ENCODE peak calls at places on chromosome 1, in six cellular contexts. W, V, Z, X, E and B are unnamed samples. For H3K27me3 and H3K36me3, the result is how much of the 10 kb centered on the place peaks cover.

GRCh38 chr1:214028999-214029406 is 41.2 kb downstream of the PROX1 start:
- DNase-seq in V (no peak), X (no peak), Z (no peak), W (no peak), E (no peak), B (no peak)

GRCh38 chr1:51101976-51102375 is at the start of gene C1orf185:
- DNase-seq in W (no peak), V (no peak), E (no peak), Z (no peak), X (no peak), B (no peak)

GRCh38 chr1:12177999-12178441 is 11.2 kb downstream of the TNFRSF1B start:
- DNase-seq in Z (peak), V (peak), W (no peak), X (no peak), E (peak), B (peak)

GRCh38 chr1:23763040-23763577 is 15.1 kb upstream of the PITHD1 start:
- DNase-seq in E (no peak), X (no peak), Z (no peak), W (no peak), V (no peak), B (no peak)

GRCh38 chr1:108041360-108042143 is 76.6 kb upstream of the VAV3 start:
- DNase-seq in W (no peak), X (no peak), E (no peak), Z (no peak), V (no peak), B (no peak)

GRCh38 chr1:150302338-150302737 is 8.7 kb downstream of the MRPS21 start:
- DNase-seq in Z (no peak), V (no peak), X (no peak), W (no peak), E (no peak), B (peak)

GRCh38 chr1:109253803-109254620 is 4.7 kb downstream of the CELSR2 start:
- DNase-seq in Z (no peak), E (peak), X (no peak), W (no peak), V (no peak), B (no peak)

GRCh38 chr1:24955161-24955560 is 25.1 kb upstream of the RUNX3 start:
- DNase-seq in W (no peak), V (no peak), X (no peak), E (no peak), Z (no peak), B (no peak)

GRCh38 chr1:83802023-83802422 is 196.9 kb downstream of the TTLL7 start:
- DNase-seq in X (no peak), Z (no peak), W (no peak), E (no peak), V (no peak), B (no peak)

GRCh38 chr1:80349218-80349617 is 1342.7 kb upstream of the ADGRL4 start:
- DNase-seq in E (no peak), X (no peak), W (no peak), V (no peak), Z (no peak), B (no peak)

GRCh38 chr1:177927021-177927596 is 42.7 kb downstream of the SEC16B start:
- DNase-seq in V (no peak), W (no peak), X (no peak), Z (no peak), E (no peak), B (no peak)

GRCh38 chr1:22674410-22674749 is 21.3 kb downstream of the C1QB start:
- DNase-seq in V (no peak), X (no peak), Z (no peak), E (no peak), W (no peak), B (no peak)
- H3K27me3 ChIP-seq in V (under half), X (under half), Z (under half), E (under half), W (under half), B (under half)

DNA sequence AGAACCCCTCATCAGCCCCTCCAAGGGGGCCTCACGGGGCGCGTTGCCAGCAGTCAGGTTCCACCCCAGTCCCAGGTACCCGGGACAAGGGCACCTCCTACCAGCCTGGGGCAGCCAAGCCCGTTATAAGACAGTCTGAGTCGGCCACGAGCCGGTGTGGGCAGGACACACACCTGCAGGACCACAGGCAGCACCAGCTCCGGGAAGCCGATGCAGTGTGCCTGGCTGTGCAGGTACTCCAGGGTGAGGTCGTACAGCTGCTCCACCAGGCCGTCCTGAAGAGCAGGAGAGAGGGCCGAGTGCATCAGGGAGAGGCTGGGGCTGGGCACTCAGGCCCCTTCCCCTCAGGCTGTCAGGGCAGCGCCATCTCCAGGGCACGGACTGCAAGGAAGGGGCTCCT is 11.1 kb downstream of the NOC2L start:
- DNase-seq in X (no peak), W (no peak), V (no peak), E (no peak), Z (no peak), B (no peak)
- H3K36me3 ChIP-seq in X (under half), W (under half), V (half or more), E (under half), Z (under half), B (half or more)

GRCh38 chr1:152067150-152067549 is 21.7 kb downstream of the TCHHL1 start:
- DNase-seq in X (no peak), E (no peak), Z (no peak), V (no peak), W (no peak), B (no peak)

GRCh38 chr1:152071123-152071522 is 17.7 kb downstream of the TCHHL1 start:
- DNase-seq in X (no peak), E (no peak), V (no peak), W (no peak), Z (no peak), B (no peak)

GRCh38 chr1:152067929-152068328 is 20.9 kb downstream of the TCHHL1 start:
- DNase-seq in X (no peak), Z (no peak), V (no peak), E (no peak), W (no peak), B (no peak)

DNA sequence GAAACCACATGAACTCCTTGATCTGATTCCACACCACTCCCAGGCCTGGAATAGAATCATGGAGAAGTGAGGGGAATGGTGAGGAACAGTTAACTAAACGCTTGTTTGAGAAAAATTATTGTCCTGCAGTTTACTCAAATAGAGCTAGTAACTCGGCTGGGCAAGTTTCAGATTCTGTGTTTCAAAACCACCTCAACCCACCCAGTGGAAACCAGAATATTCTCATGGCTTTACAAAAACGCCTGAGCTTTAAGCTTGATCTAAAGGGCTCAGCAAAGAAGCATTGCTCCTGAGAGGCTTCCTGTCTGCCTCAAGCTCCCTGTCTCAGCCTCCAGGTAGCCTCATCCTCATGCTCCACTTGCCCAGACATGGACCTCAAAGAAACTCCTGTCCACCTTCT is 16.6 kb downstream of the TCHHL1 start:
- DNase-seq in X (no peak), V (no peak), E (no peak), W (no peak), Z (no peak), B (no peak)
- H3K27me3 ChIP-seq in X (under half), V (under half), E (under half), W (under half), Z (under half), B (under half)

GRCh38 chr1:224368409-224368808 is 11.7 kb downstream of the CNIH4 start:
- DNase-seq in Z (no peak), W (no peak), V (no peak), X (no peak), E (no peak), B (no peak)
- H3K36me3 ChIP-seq in Z (under half), W (under half), V (half or more), X (under half), E (under half), B (half or more)

GRCh38 chr1:93679546-93679945 is 2.1 kb downstream of the BCAR3 start:
- DNase-seq in W (no peak), V (no peak), Z (no peak), E (no peak), X (no peak), B (no peak)
- H3K27me3 ChIP-seq in W (under half), V (under half), Z (under half), E (under half), X (under half), B (under half)

GRCh38 chr1:1318131-1318652 is 6.3 kb downstream of the INTS11 start:
- DNase-seq in E (peak), Z (peak), V (no peak), X (no peak), W (no peak), B (peak)
- H3K36me3 ChIP-seq in E (under half), Z (under half), V (under half), X (under half), W (under half), B (half or more)

DNA sequence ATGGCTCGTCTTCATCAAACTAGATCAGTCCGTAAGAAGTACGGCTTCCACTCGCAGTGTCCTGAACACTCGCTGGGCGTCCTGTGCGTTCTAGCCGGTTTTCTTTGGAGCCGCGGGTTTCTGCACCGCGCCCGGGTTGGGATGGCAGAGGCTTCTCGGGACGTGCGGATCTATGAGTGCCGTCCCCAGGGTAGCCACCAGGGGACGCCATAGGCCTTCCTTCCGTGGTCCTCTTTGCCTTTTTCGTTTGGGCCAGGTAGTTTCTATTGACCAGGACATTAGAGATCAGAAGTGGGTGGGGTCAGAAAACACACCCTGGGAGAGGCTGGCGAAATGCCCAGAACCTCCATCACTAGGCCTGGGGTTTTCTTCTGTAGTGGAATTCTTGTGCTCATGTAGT is 273.8 kb downstream of the FAM72C start:
- DNase-seq in X (no peak), E (no peak), V (no peak), W (no peak), Z (peak), B (no peak)
- H3K27me3 ChIP-seq in X (under half), E (under half), V (under half), W (under half), Z (under half), B (under half)

GRCh38 chr1:154176341-154176740 is 15.6 kb downstream of the TPM3 start:
- DNase-seq in V (no peak), X (no peak), E (no peak), Z (no peak), W (no peak), B (peak)
- H3K36me3 ChIP-seq in V (half or more), X (under half), E (under half), Z (under half), W (under half), B (under half)

DNA sequence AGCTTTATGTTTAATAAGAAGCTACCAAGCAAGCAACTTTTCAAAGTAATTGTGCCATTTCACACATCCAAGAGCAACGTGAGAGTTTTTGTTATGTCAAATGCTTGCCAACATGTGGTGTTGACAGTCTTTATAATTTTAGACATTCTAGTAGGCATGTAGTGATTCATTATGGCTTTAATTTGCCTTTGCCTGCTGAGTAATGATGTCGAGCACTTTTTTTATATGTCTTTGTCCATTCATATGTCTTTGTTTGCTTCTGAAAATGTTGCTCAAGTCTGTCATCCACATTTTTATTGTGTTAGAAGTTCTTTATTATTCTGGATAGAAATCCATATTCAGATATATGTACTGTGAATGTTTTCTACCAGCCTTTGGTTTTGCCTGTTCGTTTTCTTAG is 21.5 kb upstream of the CHIT1 start:
- DNase-seq in W (no peak), E (no peak), V (no peak), Z (no peak), X (no peak), B (no peak)
- H3K27me3 ChIP-seq in W (under half), E (under half), V (under half), Z (under half), X (under half), B (under half)

DNA sequence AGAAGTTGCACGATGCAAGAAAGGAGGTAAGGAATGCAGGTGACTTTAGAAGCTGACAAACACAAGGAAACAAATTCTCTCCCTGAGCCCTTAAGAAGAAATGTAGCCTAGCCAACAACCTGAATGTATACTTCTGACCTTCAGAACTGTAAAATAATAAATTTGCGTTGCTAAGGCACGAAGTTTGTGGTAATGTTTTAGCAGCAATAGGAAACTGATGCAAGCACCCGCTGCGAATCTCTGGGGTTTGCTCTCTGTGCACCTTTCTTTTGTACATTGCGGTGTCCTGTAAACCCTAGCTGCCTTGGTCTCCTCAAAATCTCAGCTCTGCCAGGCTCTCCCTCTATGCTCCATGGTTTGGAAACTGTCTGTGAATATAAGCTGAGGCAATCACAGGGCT is 15.1 kb downstream of the CD53 start:
- DNase-seq in V (no peak), W (no peak), Z (no peak), X (no peak), E (no peak), B (no peak)
- H3K36me3 ChIP-seq in V (under half), W (under half), Z (under half), X (under half), E (under half), B (under half)